ENCODE peak calls at places on chromosomes 7 and 10, in six cellular contexts. D, E, M, P, B and F are unnamed samples.

GRCh38 chr7:29095666-29096560 is 50.4 kb downstream of the CPVL start:
- DNase-seq in D (no peak), E (no peak), M (no peak), P (no peak), B (no peak), F (no peak)

GRCh38 chr7:105389090-105389650 is 449 bp upstream of the SRPK2 start:
- DNase-seq in D (no peak), E (no peak), M (peak; percentile 53), P (peak; percentile 40), B (peak; percentile 39), F (peak; percentile 60)

GRCh38 chr10:129968937-129969527 is 5.0 kb upstream of the EBF3 start:
- DNase-seq in D (no peak), E (no peak), M (no peak), P (peak; percentile 31), B (no peak), F (peak; percentile 66)

GRCh38 chr7:25469669-25470068 is 241.4 kb upstream of the NPVF start:
- DNase-seq in D (no peak), E (no peak), M (no peak), P (no peak), B (no peak), F (no peak)

GRCh38 chr7:135859548-135859947 is 110.9 kb upstream of the FAM180A start:
- DNase-seq in D (no peak), E (no peak), M (no peak), P (peak; percentile 29), B (no peak), F (no peak)

GRCh38 chr7:6654842-6655610 is 17.9 kb downstream of the ZNF316 start:
- DNase-seq in D (no peak), E (no peak), M (no peak), P (no peak), B (no peak), F (no peak)

GRCh38 chr7:12222889-12223579 is 11.9 kb downstream of the TMEM106B start:
- DNase-seq in D (no peak), E (no peak), M (no peak), P (no peak), B (no peak), F (no peak)

GRCh38 chr10:66321746-66322145 is 604.1 kb upstream of the LRRTM3 start:
- DNase-seq in D (no peak), E (no peak), M (no peak), P (no peak), B (no peak), F (no peak)

GRCh38 chr10:43939939-43940810 is 291.5 kb upstream of the ZNF32 start:
- DNase-seq in D (no peak), E (peak; percentile 3), M (no peak), P (peak; percentile 46), B (no peak), F (peak; percentile 17)

GRCh38 chr7:116434820-116435341 is 64.7 kb upstream of the CAV2 start:
- DNase-seq in D (no peak), E (peak; percentile 88), M (no peak), P (peak; percentile 87), B (no peak), F (peak; percentile 82)

GRCh38 chr10:9222917-9223316 is 1168.4 kb downstream of the GATA3 start:
- DNase-seq in D (no peak), E (peak; percentile 23), M (no peak), P (no peak), B (no peak), F (peak; percentile 7)

GRCh38 chr7:128266529-128266890 is 25.4 kb downstream of the LEP start:
- DNase-seq in D (no peak), E (no peak), M (no peak), P (no peak), B (no peak), F (no peak)

GRCh38 chr10:31509989-31510388 is 191.0 kb downstream of the ZEB1 start:
- DNase-seq in D (no peak), E (no peak), M (no peak), P (no peak), B (no peak), F (no peak)
- H3K4me3 ChIP-seq in D (no peak overlapping the region), E (no peak overlapping the region), M (no peak overlapping the region), P (no peak overlapping the region), B (no peak overlapping the region), F (no peak overlapping the region)

DNA sequence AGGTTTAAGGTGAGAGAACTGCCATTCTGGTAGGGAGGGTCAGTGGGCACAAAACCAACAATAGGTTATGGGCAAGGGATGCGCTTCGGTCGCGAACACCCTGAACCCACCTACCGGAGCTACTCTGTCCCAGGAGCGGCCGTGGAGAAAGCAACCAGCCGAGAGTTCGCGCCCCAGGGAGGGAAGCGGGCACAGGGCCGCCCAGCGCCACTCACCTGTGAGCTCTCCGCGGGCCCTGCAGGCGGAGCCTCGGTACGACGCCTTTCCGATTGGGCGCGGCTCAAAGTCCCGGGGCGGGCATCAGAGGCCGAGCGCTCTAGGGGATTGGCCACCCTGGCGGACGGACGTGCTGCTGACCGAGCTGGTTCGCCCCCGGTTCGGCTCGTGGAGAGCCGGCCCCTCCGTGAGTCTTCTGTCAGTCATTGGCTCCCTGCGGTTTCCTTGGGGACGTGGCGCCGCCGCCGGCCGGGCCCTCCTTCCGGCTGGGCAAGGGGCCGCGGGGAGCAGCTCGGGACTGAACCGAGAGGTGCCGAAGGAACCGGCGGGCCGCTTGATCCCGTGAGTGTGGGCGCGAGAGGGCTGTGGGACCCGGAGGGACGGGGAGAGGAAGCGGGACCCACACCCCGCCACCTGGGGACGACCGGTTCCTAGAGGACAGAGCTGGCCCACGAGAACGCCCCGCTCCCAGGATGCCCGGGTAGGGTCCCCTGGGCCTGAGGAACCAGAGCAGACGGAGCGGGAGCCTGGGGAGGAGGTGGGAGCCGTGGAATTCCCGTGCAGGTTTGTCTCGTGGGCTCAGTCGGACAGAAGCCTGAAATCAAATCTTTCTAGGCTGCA is at the start of gene ENTPD7:
- DNase-seq in D (peak; percentile 79), E (peak; percentile 85), M (peak; percentile 96), P (peak; percentile 95), B (peak; percentile 90), F (peak; percentile 97)
- TF ChIP-seq CTCF in D (peak; percentile 48), E (no peak), M (no peak), P (peak; percentile 8), B (no peak), F (peak; percentile 29)

DNA sequence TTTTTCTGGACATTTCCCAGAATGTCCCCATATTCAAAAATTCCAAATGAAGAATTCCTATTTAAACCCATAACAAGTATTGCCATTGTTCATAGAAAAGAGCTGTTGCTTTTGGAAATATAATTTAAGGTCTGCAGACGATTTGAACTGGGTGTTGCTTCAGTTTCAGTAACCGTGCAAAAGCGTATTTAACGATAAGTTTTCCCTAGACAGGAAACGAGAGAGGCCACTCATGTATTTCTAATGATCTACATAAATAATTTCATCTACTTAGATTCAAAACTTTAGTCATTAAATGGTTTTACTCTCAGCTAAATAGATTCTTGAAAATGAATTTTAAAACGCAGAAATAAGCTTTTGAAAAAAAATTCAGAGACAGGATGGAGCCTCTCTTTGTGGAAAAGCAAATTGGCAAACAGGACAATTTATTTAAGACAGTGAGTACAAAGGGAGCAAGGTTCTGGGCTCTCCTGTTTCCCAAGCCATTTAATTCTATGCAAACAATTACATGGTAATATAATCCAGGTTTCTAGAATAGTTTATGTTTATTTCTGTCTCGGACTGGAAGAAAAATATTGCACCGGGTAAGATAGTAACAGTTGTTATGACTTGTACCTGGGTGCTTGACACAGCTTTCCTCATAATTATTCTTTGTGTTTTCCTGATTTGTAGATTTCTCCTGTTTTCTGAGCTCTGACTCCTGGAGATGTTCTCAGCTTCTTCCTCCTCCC is 263.0 kb downstream of the BAMBI start:
- DNase-seq in D (no peak), E (no peak), M (no peak), P (no peak), B (no peak), F (peak; percentile 13)
- H3K4me3 ChIP-seq in D (no peak overlapping the region), E (no peak overlapping the region), M (no peak overlapping the region), P (no peak overlapping the region), B (no peak overlapping the region), F (no peak overlapping the region)

GRCh38 chr10:1049425-1049958 is 573 bp upstream of the IDI1 start:
- DNase-seq in D (no peak), E (no peak), M (no peak), P (no peak), B (peak; percentile 48), F (peak; percentile 59)

GRCh38 chr10:1048349-1048731 is 579 bp downstream of the IDI1 start:
- DNase-seq in D (no peak), E (no peak), M (peak; percentile 73), P (peak; percentile 57), B (peak; percentile 53), F (peak; percentile 47)

GRCh38 chr10:1047937-1048336 is 982 bp downstream of the IDI1 start:
- DNase-seq in D (no peak), E (no peak), M (peak; percentile 41), P (no peak), B (no peak), F (no peak)

GRCh38 chr10:1050145-1050544 is 1.2 kb upstream of the IDI1 start:
- DNase-seq in D (no peak), E (no peak), M (no peak), P (peak; percentile 42), B (no peak), F (peak; percentile 57)

DNA sequence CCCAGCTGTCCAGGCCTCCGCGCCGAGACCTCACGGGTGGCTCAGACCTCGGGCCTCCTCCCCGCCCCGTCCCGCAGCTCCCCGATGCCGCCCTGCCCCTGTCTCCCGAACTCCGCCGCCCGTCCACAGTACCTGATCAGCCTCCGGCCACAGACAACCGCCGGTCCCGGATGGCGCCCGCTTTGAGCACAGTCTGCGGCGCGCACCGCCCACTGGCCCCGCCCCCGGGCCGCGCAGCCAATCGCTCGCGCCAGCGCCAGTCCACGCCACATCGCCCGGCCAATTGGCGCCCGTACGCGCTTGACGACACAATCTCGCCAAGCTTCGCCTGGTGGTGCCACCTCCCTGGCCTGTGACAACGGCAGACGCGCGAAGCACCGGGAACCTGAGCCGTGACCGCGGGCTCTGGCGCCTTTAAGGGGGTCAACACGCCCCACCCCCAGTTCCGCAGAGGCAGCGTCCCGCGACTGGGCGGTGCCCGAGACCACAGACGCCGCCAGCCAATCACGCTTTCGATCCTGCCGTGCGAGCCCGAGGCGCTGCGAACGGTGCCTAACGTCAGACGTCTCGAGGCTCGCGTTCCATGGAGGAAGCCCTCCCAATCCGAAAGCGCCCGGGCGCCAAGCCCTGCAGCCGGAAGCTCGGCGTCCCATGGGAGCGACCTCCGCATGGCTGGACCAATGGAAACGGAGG is at the start of gene IDI1:
- DNase-seq in D (peak; percentile 96), E (peak; percentile 90), M (peak; percentile 98), P (peak; percentile 98), B (peak; percentile 99), F (peak; percentile 100)
- TF ChIP-seq CTCF in D (no peak), E (no peak), M (no peak), P (no peak), B (no peak), F (no peak)

DNA sequence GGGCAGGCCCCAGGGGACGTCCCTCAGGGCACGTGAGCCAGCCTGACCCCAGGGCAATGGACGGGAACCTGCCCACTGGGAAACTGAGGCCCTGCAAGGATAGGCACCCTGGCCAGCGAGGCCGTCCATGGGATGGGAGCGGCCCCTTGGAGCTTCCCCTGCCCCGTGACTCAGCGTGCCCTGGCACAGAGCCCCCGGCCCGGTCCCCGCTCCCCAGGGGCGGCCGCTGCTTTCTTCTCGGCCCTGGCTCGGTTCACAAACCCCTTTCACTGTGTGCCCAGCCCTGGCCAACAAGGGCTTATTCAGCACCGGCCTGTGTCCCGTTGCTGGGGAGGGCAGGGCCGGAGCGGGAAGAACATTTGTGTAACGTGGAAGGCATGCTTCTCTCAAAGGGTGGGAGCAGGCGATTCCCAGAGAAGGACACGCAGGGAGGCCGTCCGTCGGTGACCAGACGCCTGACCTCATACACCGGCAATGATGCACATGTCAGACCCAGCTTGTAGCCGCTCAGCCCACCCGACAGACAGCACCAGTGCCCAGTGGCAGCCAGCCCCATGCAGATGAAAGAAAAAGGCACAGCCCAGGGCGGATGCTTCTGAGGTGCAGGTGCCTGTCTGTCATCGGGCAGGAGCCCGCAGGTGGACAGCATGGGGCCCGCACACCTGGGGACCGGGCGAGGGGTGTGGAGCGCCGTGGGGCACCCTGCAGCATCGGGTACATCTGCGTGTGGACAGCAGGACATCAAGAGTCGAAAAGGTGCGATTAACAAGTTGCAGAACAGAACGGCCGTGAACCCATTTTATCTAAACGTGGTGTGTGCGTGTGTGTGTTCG is 94.5 kb downstream of the PDGFA start:
- DNase-seq in D (no peak), E (no peak), M (no peak), P (no peak), B (no peak), F (no peak)
- H3K4me3 ChIP-seq in D (no peak overlapping the region), E (no peak overlapping the region), M (no peak overlapping the region), P (no peak overlapping the region), B (peak overlapping the region; percentile 21), F (no peak overlapping the region)